ENCODE peak calls at places on chromosomes 4 and X, in nine cellular contexts. C is gastrocnemius medialis; S is PC-3; A is M059J; H is lung microvascular endothelial cell; X is activated CD8-positive, alpha-beta memory T cell treated with anti-CD3 and anti-CD28 coated beads, Interleukin-2, amount 10 ng/mL, durations not matched to agents 7 days and 5 days; V is fibroblast of the conjunctiva; Z is iPS-NIHi11; R is K562. J is an unnamed sample.

GRCh38 chr4:173482330-173482931 is 47.6 kb downstream of the HAND2 start:
- DNase-seq in C (no peak), S (no peak), A (no peak), H (no peak), X (no peak), V (no peak), Z (no peak), R (no peak), J (no peak)

GRCh38 chr4:1748465-1748995 is 27.2 kb downstream of the TACC3 start:
- DNase-seq in C (no peak), S (peak; percentile 55), A (peak; percentile 67), H (peak; percentile 81), X (peak; percentile 90), V (peak; percentile 30), Z (peak; percentile 95), R (peak; percentile 90), J (peak; percentile 87)

GRCh38 chrX:103685396-103685795 is 1.1 kb downstream of the MORF4L2 start:
- DNase-seq in C (no peak), S (no peak), A (peak; percentile 18), H (peak; percentile 39), X (no peak), V (no peak), Z (no peak), R (peak; percentile 23), J (no peak)

GRCh38 chrX:137425273-137425902 is 140.5 kb upstream of the ZIC3 start:
- DNase-seq in C (no peak), S (no peak), A (no peak), H (no peak), X (no peak), V (no peak), Z (no peak), R (no peak), J (no peak)

GRCh38 chr4:26267087-26267486 is 53.7 kb upstream of the RBPJ start:
- DNase-seq in C (peak; percentile 28), S (no peak), A (no peak), H (no peak), X (no peak), V (peak; percentile 39), Z (no peak), R (no peak), J (no peak)

GRCh38 chr4:151231915-151232595 is 44.9 kb upstream of the PRSS48 start:
- DNase-seq in C (no peak), S (no peak), A (no peak), H (no peak), X (no peak), V (no peak), Z (no peak), R (no peak), J (no peak)

GRCh38 chrX:75131973-75132627 is 24.0 kb downstream of the ABCB7 start:
- DNase-seq in C (no peak), S (no peak), A (no peak), H (no peak), X (no peak), V (no peak), Z (no peak), R (no peak), J (no peak)

GRCh38 chrX:68018248-68019203 is 414.8 kb downstream of the OPHN1 start:
- DNase-seq in C (no peak), S (peak; percentile 44), A (peak; percentile 22), H (peak; percentile 35), X (no peak), V (peak; percentile 1), Z (peak; percentile 8), R (peak; percentile 23), J (no peak)

GRCh38 chrX:2342878-2343277 is 157.9 kb downstream of the DHRSX start:
- DNase-seq in C (no peak), S (no peak), A (peak; percentile 80), H (no peak), X (no peak), V (no peak), Z (no peak), R (peak; percentile 30), J (no peak)

GRCh38 chr4:146520894-146521542 is 722 bp downstream of the SLC10A7 start:
- DNase-seq in C (no peak), S (peak; percentile 60), A (peak; percentile 60), H (peak; percentile 79), X (peak; percentile 55), V (peak; percentile 26), Z (peak; percentile 19), R (peak; percentile 78), J (no peak)

GRCh38 chr4:120446051-120446567 is 379.5 kb upstream of the MAD2L1 start:
- DNase-seq in C (no peak), S (no peak), A (peak; percentile 3), H (peak; percentile 3), X (no peak), V (no peak), Z (no peak), R (no peak), J (no peak)

GRCh38 chr4:61543976-61544375 is 343.9 kb downstream of the ADGRL3 start:
- DNase-seq in C (no peak), S (peak; percentile 50), A (no peak), H (no peak), X (no peak), V (no peak), Z (no peak), R (no peak), J (no peak)

GRCh38 chr4:150207871-150208270 is 129.6 kb downstream of the DCLK2 start:
- DNase-seq in C (no peak), S (no peak), A (no peak), H (no peak), X (no peak), V (no peak), Z (no peak), R (no peak), J (no peak)

GRCh38 chr4:25457053-25457715 is 80.1 kb downstream of the ANAPC4 start:
- DNase-seq in C (no peak), S (peak; percentile 65), A (peak; percentile 29), H (peak; percentile 71), X (no peak), V (no peak), Z (no peak), R (no peak), J (no peak)

GRCh38 chrX:153407736-153408135 is 3.5 kb upstream of the ZFP92 start:
- DNase-seq in C (no peak), S (no peak), A (no peak), H (no peak), X (no peak), V (no peak), Z (no peak), R (peak; percentile 14), J (no peak)

GRCh38 chr4:15805583-15806517 is 27.7 kb downstream of the CD38 start:
- DNase-seq in C (peak; percentile 18), S (peak; percentile 79), A (peak; percentile 72), H (peak; percentile 79), X (no peak), V (peak; percentile 53), Z (peak; percentile 62), R (peak; percentile 62), J (no peak)

GRCh38 chr4:915595-915994 is 16.5 kb downstream of the GAK start:
- DNase-seq in C (no peak), S (no peak), A (no peak), H (peak; percentile 31), X (no peak), V (no peak), Z (no peak), R (no peak), J (peak; percentile 38)

GRCh38 chr4:166895771-166896170 is 338.5 kb downstream of the SPOCK3 start:
- DNase-seq in C (no peak), S (no peak), A (peak; percentile 19), H (no peak), X (no peak), V (no peak), Z (no peak), R (no peak), J (no peak)

GRCh38 chr4:162475221-162475620 is 311.4 kb upstream of the FSTL5 start:
- DNase-seq in C (no peak), S (no peak), A (peak; percentile 5), H (no peak), X (no peak), V (no peak), Z (no peak), R (no peak), J (no peak)

GRCh38 chr4:114606240-114606639 is 7.6 kb downstream of the UGT8 start:
- DNase-seq in C (no peak), S (peak; percentile 51), A (no peak), H (no peak), X (no peak), V (no peak), Z (peak; percentile 48), R (no peak), J (no peak)